ENCODE peak calls at places on chromosomes 13 and 19, in six cellular contexts. F is tibial nerve, W is transverse colon, G is ovary, T is K562, Y is A549. N is an unnamed sample.
A peak's percentile ranks its signal among the peaks of the same experiment; 100 is the strongest.

GRCh38 chr13:42373048-42373812 is 101.3 kb downstream of the AKAP11 start:
- DNase-seq in F (no peak), Y (no peak), T (no peak), W (no peak), G (no peak), N (no peak)

GRCh38 chr19:52566588-52566987 is 3.5 kb upstream of the ZNF701 start:
- DNase-seq in W (no peak), T (no peak), G (no peak), Y (no peak), F (no peak), N (no peak)

GRCh38 chr13:112995395-112996091 is 26.5 kb downstream of the MCF2L start:
- DNase-seq in Y (no peak), G (no peak), W (peak; percentile 86), F (no peak), T (no peak), N (no peak)

GRCh38 chr13:84607614-84608013 is 725.3 kb upstream of the SLITRK1 start:
- DNase-seq in Y (no peak), G (peak; percentile 17), W (no peak), T (no peak), F (no peak), N (no peak)

GRCh38 chr13:66111628-66112027 is 1118.5 kb downstream of the PCDH9 start:
- DNase-seq in Y (no peak), T (no peak), W (no peak), G (no peak), F (no peak), N (no peak)

GRCh38 chr13:99600318-99600717 is 99.0 kb downstream of the TM9SF2 start:
- DNase-seq in W (no peak), G (no peak), T (no peak), Y (no peak), F (no peak), N (no peak)

GRCh38 chr13:80339841-80340642 is 884 bp downstream of the SPRY2 start:
- DNase-seq in Y (no peak), F (no peak), W (peak; percentile 68), G (peak; percentile 56), T (peak; percentile 14), N (peak; percentile 54)

GRCh38 chr13:87677043-87677333 is 5.8 kb downstream of the SLITRK5 start:
- DNase-seq in G (peak; percentile 5), Y (no peak), T (no peak), W (no peak), F (no peak), N (no peak)

GRCh38 chr13:77502104-77502720 is 33.3 kb upstream of the SCEL start:
- DNase-seq in Y (no peak), F (no peak), G (no peak), W (no peak), T (no peak), N (no peak)

GRCh38 chr13:60329221-60329983 is 67.6 kb upstream of the TDRD3 start:
- DNase-seq in T (peak; percentile 32), W (peak; percentile 48), Y (no peak), F (no peak), G (no peak), N (no peak)

GRCh38 chr13:111337206-111337605 is 16.8 kb downstream of the TEX29 start:
- DNase-seq in Y (no peak), W (no peak), T (no peak), G (no peak), F (no peak), N (no peak)

GRCh38 chr13:110448230-110448629 is 113.3 kb downstream of the RAB20 start:
- DNase-seq in F (no peak), W (no peak), Y (no peak), T (no peak), G (peak; percentile 7), N (no peak)

GRCh38 chr13:31037874-31038475 is 105.5 kb downstream of the TEX26 start:
- DNase-seq in W (no peak), F (no peak), Y (no peak), G (no peak), T (no peak), N (no peak)

GRCh38 chr19:29714953-29715694 is at the start of gene C19orf12:
- DNase-seq in Y (peak; percentile 63), F (no peak), G (peak; percentile 79), T (peak; percentile 86), W (peak; percentile 64), N (peak; percentile 60)

GRCh38 chr13:72648513-72649065 is 78.8 kb downstream of the MZT1 start:
- DNase-seq in F (no peak), G (no peak), Y (no peak), W (no peak), T (no peak), N (no peak)

GRCh38 chr19:722553-723101 is 13.9 kb downstream of the PALM start:
- DNase-seq in T (no peak), F (no peak), W (no peak), Y (no peak), G (peak; percentile 64), N (no peak)

GRCh38 chr13:44293908-44294735 is 79.5 kb upstream of the SERP2 start:
- DNase-seq in F (no peak), T (no peak), G (no peak), Y (no peak), W (no peak), N (no peak)

GRCh38 chr19:49421039-49421877 is 2.0 kb downstream of the PTH2 start:
- DNase-seq in F (no peak), T (peak; percentile 91), W (peak; percentile 42), G (peak; percentile 59), Y (no peak), N (peak; percentile 63)

GRCh38 chr19:593505-593904 is 3.8 kb downstream of the HCN2 start:
- DNase-seq in W (no peak), F (no peak), T (no peak), G (no peak), Y (no peak), N (no peak)

GRCh38 chr19:43438291-43439162 is 23.8 kb downstream of the TEX101 start:
- DNase-seq in G (peak; percentile 54), T (no peak), W (peak; percentile 45), Y (peak; percentile 36), F (no peak), N (no peak)

GRCh38 chr13:73336789-73337188 is 278.0 kb downstream of the KLF5 start:
- DNase-seq in T (no peak), Y (no peak), F (no peak), W (no peak), G (no peak), N (no peak)

GRCh38 chr19:46503848-46504453 is 8.3 kb upstream of the PNMA8B start:
- DNase-seq in W (no peak), G (no peak), F (no peak), Y (no peak), T (no peak), N (no peak)

GRCh38 chr13:20703785-20704458 is 423 bp downstream of the IL17D start:
- DNase-seq in Y (peak; percentile 75), W (peak; percentile 87), T (peak; percentile 90), G (peak; percentile 80), F (peak; percentile 36), N (peak; percentile 97)
- TF ChIP-seq POLR2A in Y (peak; percentile 17), W (no peak), T (no peak), G (no peak), F (peak; percentile 16), N (peak; percentile 38)

GRCh38 chr19:6274756-6275155 is 5.0 kb downstream of the MLLT1 start:
- DNase-seq in Y (no peak), T (no peak), F (no peak), W (no peak), G (peak; percentile 50), N (peak; percentile 65)

GRCh38 chr19:6272411-6272791 is 7.4 kb downstream of the MLLT1 start:
- DNase-seq in F (no peak), T (peak; percentile 48), Y (no peak), W (no peak), G (peak; percentile 57), N (no peak)

GRCh38 chr19:6272913-6273600 is 6.7 kb downstream of the MLLT1 start:
- DNase-seq in T (no peak), W (no peak), G (no peak), F (no peak), Y (no peak), N (no peak)

GRCh38 chr19:6275170-6275744 is 4.5 kb downstream of the MLLT1 start:
- DNase-seq in W (no peak), G (no peak), T (no peak), Y (no peak), F (no peak), N (no peak)

DNA sequence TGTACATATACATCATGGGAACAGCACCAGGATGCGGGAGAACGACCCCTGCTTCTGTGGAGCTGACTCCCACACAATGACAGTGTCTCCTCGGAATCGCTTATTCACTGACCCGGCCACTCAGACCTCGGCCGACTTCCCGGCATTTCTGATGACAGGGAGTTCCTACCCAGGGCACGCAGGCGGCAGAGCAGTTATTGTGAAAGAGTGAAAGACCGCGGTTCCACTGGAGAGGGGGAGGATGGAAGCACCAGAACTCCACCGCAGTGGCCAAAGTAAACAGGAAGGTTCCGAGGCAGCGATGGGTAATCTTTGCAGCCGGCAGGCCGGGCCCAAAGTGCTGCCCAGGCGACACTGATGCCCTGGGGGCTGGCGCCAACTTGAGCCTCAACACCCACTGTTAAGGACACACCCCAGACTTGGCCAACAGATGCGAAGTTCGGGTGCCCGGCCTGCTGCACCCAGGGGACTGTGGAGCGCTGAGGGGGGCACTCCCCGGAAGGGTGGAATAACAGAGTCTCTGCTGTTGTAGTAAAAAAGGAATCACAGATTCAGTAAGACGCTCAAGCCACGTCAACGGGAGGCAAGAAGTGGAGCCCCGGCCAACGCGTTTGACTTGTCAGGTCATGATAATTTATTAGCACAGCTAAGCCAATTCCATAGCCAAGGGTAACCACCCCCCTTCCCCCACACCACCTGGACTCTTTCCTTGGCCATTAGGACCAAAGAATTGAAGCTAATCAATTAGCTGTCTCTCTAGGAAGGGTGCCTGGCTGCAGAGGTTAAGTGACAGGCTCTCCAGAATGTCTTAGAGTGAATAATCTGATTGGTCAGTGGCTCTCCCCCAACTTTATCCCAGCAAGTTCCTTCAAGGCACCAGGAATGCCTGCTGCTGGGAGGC is 5.8 kb downstream of the MLLT1 start:
- DNase-seq in F (peak; percentile 75), T (peak; percentile 48), W (peak; percentile 64), Y (no peak), G (peak; percentile 80), N (peak; percentile 93)
- TF ChIP-seq EP300 in F (peak; percentile 64), T (no peak), W (no peak), Y (no peak), G (peak; percentile 79), N (peak; percentile 82)

DNA sequence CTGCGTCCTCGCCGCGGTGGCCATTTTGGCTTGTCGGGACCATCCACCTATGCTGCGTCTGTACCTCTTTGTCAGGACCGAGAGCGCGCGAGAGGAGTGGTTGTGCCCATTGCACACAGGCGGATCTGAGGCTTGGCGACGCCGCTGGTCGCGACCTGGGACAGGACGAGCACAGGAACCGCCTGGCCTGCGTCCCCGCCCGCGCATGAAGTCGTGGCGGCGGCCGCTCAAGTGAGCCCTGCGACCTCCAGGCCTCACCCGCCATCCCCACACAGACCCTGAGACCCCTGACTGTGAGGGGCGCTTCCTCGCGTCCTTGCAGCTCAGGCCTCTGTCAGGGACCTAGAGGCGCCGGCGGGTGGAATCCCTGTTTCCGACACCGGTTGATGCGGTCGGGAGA is 16.8 kb downstream of the ZNF586 start:
- DNase-seq in G (no peak), F (no peak), W (no peak), T (no peak), Y (no peak), N (no peak)
- TF ChIP-seq POLR2A in G (no peak), F (no peak), W (no peak), T (no peak), Y (no peak), N (no peak)

DNA sequence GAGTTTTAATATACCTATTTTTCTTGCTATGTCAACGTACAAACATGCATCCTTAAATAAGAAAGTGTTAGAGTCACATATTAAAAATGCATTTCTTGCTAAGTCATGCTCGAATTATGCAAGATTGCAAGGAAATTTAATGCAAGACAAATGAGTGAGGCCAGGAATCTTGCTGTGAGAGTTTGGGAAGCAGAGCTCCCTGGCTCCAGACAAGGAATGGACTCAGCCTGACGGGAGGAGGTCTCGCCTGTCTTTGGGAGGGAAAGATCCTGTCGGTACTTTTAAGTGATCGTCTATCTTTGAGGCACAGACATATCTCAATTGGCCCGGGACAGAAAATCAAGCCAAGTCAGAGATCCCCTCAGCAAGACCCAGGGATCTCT is 39.2 kb downstream of the RFX2 start:
- DNase-seq in T (no peak), W (no peak), F (no peak), G (no peak), Y (no peak), N (no peak)
- TF ChIP-seq EP300 in T (no peak), W (no peak), F (no peak), G (no peak), Y (no peak), N (no peak)

N was measured in upper lobe of left lung.